ENCODE peak calls at places on chromosomes 5 and 9, in six cellular contexts. R, T, H, Q, Z and C are unnamed samples.

GRCh38 chr9:126474201-126474765 is 139.4 kb upstream of the LMX1B start:
- DNase-seq in R (no peak), T (no peak), H (no peak), Q (peak), Z (peak), C (no peak)

GRCh38 chr5:42547894-42548293 is 124.7 kb downstream of the GHR start:
- DNase-seq in R (no peak), T (no peak), H (no peak), Q (no peak), Z (no peak), C (no peak)

GRCh38 chr9:114313186-114313585 is 9.7 kb upstream of the ORM1 start:
- DNase-seq in R (no peak), T (no peak), H (no peak), Q (no peak), Z (no peak), C (no peak)

GRCh38 chr9:71767421-71768321 is 642 bp downstream of the CEMIP2 start:
- DNase-seq in R (no peak), T (peak), H (peak), Q (peak), Z (peak), C (peak)

GRCh38 chr5:175460126-175460525 is 16.1 kb upstream of the DRD1 start:
- DNase-seq in R (no peak), T (no peak), H (no peak), Q (peak), Z (peak), C (no peak)

GRCh38 chr5:59685806-59686205 is 207.7 kb downstream of the PDE4D start:
- DNase-seq in R (peak), T (no peak), H (no peak), Q (peak), Z (peak), C (no peak)

GRCh38 chr9:2216591-2216990 is 201.4 kb downstream of the SMARCA2 start:
- DNase-seq in R (no peak), T (no peak), H (no peak), Q (no peak), Z (no peak), C (no peak)

GRCh38 chr5:108266235-108266634 is 115.7 kb downstream of the FBXL17 start:
- DNase-seq in R (no peak), T (no peak), H (no peak), Q (peak), Z (peak), C (no peak)

GRCh38 chr5:155050384-155051019 is 36.9 kb downstream of the KIF4B start:
- DNase-seq in R (no peak), T (peak), H (no peak), Q (no peak), Z (no peak), C (no peak)

GRCh38 chr9:110049699-110050450 is 158.1 kb downstream of the C9orf152 start:
- DNase-seq in R (no peak), T (peak), H (no peak), Q (peak), Z (no peak), C (peak)

GRCh38 chr9:2771661-2772060 is 54.4 kb downstream of the KCNV2 start:
- DNase-seq in R (no peak), T (no peak), H (no peak), Q (no peak), Z (no peak), C (no peak)

GRCh38 chr5:175863316-175863715 is 8.1 kb upstream of the CPLX2 start:
- DNase-seq in R (no peak), T (no peak), H (no peak), Q (no peak), Z (no peak), C (no peak)

GRCh38 chr5:128836571-128836970 is 128.7 kb upstream of the SLC27A6 start:
- DNase-seq in R (no peak), T (no peak), H (no peak), Q (no peak), Z (no peak), C (no peak)

GRCh38 chr5:128838631-128839030 is 126.7 kb upstream of the SLC27A6 start:
- DNase-seq in R (no peak), T (no peak), H (no peak), Q (no peak), Z (no peak), C (no peak)

GRCh38 chr5:128844354-128844923 is 120.8 kb upstream of the SLC27A6 start:
- DNase-seq in R (no peak), T (no peak), H (no peak), Q (peak), Z (peak), C (no peak)

GRCh38 chr5:128842241-128842640 is 123.0 kb upstream of the SLC27A6 start:
- DNase-seq in R (no peak), T (no peak), H (no peak), Q (peak), Z (no peak), C (no peak)
- TF ChIP-seq CTCF in R (no peak), T (peak), H (no peak), Q (peak), Z (no peak), C (no peak)

DNA sequence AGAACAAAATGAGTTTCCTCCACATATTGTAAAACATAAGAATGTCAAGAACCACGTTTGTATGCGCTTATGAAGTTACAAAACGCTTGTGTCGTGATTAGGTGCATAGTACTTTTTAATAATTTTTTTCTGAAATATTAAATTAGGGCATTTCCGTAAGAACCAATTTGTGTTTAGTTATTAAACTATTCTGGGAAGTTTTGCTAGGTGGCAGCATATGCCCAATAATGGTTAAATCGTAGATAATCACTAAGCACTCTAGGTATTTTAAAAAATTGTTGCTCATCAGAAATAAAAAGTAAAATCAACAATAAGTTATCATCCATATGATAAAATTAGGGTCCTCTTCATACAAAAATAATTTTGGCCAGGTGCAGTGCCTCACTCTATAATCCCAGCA is 5.4 kb downstream of the SRFBP1 start:
- DNase-seq in R (no peak), T (no peak), H (no peak), Q (peak), Z (peak), C (no peak)
- TF ChIP-seq CTCF in R (peak), T (peak), H (peak), Q (peak), Z (no peak), C (no peak)

DNA sequence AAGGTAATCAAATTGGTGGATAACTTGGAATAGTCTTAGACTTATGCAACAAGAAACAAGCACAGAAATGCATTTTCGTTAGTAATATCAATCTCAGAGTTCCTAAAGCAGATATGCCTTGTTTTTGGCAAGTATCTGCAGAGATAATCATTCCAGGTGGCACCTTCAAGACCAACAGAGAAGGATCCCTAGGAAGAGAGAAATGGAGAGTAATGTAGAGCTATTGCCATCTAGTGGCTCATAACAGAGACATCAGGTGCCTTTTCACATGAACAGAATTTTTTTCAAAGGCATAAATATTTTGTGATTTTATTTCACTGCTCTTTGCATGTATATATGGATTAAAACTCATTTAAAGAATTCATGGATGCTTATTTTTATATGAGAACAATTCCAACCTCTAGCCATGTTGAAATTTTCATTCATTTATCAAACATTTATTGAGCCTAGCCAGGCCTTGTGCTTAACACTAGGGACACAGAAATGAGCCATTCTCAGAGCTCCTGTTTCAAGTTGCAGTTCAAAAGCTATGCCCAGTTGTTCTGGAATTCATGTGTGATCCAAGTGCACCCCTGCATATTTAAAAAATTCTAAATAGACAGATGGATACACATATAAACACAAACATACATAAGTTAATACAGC is 117.5 kb upstream of the OR13F1 start:
- DNase-seq in R (peak), T (peak), H (peak), Q (peak), Z (peak), C (no peak)
- TF ChIP-seq CTCF in R (peak), T (peak), H (peak), Q (peak), Z (peak), C (peak)

GRCh38 chr9:122001491-122002201 is 91.5 kb downstream of the TTLL11 start:
- DNase-seq in R (no peak), T (no peak), H (no peak), Q (peak), Z (no peak), C (no peak)

GRCh38 chr9:122007837-122008236 is 85.3 kb downstream of the TTLL11 start:
- DNase-seq in R (no peak), T (no peak), H (no peak), Q (no peak), Z (no peak), C (no peak)

GRCh38 chr9:122008559-122008958 is 84.5 kb downstream of the TTLL11 start:
- DNase-seq in R (no peak), T (no peak), H (no peak), Q (no peak), Z (no peak), C (no peak)

GRCh38 chr9:122004589-122004988 is 88.5 kb downstream of the TTLL11 start:
- DNase-seq in R (no peak), T (no peak), H (no peak), Q (no peak), Z (no peak), C (no peak)

GRCh38 chr9:122005597-122005996 is 87.5 kb downstream of the TTLL11 start:
- DNase-seq in R (no peak), T (peak), H (peak), Q (peak), Z (peak), C (peak)
- TF ChIP-seq CTCF in R (peak), T (peak), H (peak), Q (peak), Z (peak), C (no peak)

GRCh38 chr9:95574176-95574575 is 57.4 kb upstream of the PTCH1 start:
- DNase-seq in R (no peak), T (no peak), H (no peak), Q (no peak), Z (no peak), C (no peak)
- TF ChIP-seq CTCF in R (no peak), T (no peak), H (peak), Q (no peak), Z (no peak), C (no peak)

DNA sequence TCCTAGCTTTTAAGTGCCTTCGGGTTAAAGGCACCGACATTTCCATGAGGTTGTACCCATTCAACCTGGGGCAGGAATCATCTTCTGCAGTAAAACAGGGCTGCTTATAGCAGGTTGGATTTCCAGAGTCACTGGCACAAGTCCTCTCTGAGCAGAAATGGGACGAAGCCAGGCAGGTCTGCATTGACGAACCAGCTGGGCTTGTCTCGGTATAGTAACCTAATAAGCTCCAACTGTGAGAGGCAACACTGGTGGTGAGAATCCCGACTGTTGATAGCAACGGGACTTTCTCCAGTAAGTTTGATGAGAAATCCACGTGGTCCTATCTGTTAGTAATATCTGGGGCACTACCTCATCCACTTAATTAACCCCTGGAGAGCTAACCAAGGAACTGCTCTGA is 491.0 kb upstream of the C9orf72 start:
- DNase-seq in R (no peak), T (no peak), H (no peak), Q (no peak), Z (no peak), C (no peak)
- TF ChIP-seq CTCF in R (no peak), T (no peak), H (no peak), Q (no peak), Z (no peak), C (no peak)

DNA sequence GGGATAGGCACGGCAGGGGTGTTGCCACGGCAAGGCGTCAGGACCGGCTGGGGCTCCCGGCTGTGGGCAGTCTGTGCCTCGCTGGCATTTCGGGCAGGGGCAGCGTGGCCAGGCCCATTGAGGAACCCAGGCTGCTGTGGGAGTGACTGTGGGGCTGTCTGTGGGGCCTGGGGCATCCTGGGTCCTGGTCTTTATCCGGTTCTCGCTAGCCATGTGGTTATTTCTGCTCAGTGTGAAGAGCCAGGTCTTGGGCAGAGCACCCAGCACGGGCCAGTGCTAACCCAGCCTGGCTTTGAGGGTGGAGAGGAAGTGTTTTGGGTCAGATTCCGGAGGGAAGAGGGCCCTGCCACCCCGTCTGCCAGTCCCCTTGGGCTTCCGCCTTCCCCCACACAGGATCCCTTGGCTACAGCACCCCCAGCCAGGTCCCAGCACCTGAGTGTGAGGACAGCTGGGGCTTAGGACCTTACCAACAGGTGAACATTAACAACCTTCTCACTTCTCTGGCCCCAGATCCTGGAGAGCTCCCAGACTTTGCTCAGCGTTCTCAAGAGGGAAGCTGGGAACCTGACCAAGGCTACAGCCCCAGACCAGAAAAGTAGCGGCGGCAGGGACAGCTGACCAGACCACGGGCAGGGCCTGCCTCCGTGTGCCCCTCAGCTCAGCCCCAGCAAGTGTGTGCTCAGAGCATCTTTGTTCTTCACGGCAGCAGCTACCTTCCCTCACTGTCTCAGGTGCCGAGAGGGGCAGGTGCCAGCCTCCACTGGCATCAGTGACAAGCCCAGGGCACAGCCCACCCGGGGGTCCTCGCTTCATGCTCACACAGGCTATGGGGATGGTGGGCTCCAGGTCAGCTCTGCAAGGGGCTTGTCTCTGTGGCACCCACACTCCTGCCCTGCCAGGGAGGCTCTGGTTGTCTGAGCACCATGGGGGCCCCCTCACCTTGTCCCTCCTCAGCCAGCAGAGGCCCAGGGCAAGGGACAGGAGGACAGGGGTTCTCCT is 1.1 kb downstream of the SSNA1 start:
- DNase-seq in R (no peak), T (no peak), H (no peak), Q (no peak), Z (no peak), C (no peak)
- TF ChIP-seq CTCF in R (no peak), T (no peak), H (no peak), Q (no peak), Z (no peak), C (no peak)